ENCODE peak calls at places on chromosomes 6 and 20, in ten cellular contexts. U, L, E, Y, Q, M, O, S, Z and J are unnamed samples.

GRCh38 chr6:152952045-152952444 is 30.8 kb downstream of the FBXO5 start:
- DNase-seq in U (peak), L (no peak), E (peak), Y (no peak), Q (no peak), M (no peak), O (no peak), S (no peak), Z (no peak), J (no peak)

GRCh38 chr6:107973594-107973993 is 15.6 kb upstream of the SEC63 start:
- DNase-seq in U (no peak), L (no peak), E (no peak), Y (no peak), Q (no peak), M (no peak), O (no peak), S (no peak), Z (no peak), J (no peak)

GRCh38 chr6:14959324-14959885 is 286.5 kb upstream of the JARID2 start:
- DNase-seq in U (no peak), L (no peak), E (no peak), Y (no peak), Q (no peak), M (no peak), O (no peak), S (no peak), Z (no peak), J (no peak)

GRCh38 chr6:106519460-106520394 is 109.6 kb downstream of the RTN4IP1 start:
- DNase-seq in U (peak), L (peak), E (peak), Y (peak), Q (peak), M (no peak), O (peak), S (peak), Z (peak), J (peak)

GRCh38 chr6:112279044-112279916 is 24.9 kb upstream of the LAMA4 start:
- DNase-seq in U (no peak), L (no peak), E (peak), Y (no peak), Q (no peak), M (no peak), O (no peak), S (no peak), Z (no peak), J (no peak)

GRCh38 chr6:37099442-37099841 is 70.5 kb upstream of the PIM1 start:
- DNase-seq in U (peak), L (no peak), E (no peak), Y (no peak), Q (no peak), M (no peak), O (no peak), S (no peak), Z (peak), J (no peak)

GRCh38 chr6:11580686-11581085 is 43.1 kb downstream of the TMEM170B start:
- DNase-seq in U (no peak), L (no peak), E (no peak), Y (no peak), Q (no peak), M (no peak), O (no peak), S (no peak), Z (no peak), J (no peak)

GRCh38 chr6:79089552-79090404 is 11.7 kb upstream of the PHIP start:
- DNase-seq in U (no peak), L (no peak), E (no peak), Y (no peak), Q (no peak), M (no peak), O (no peak), S (no peak), Z (no peak), J (no peak)

GRCh38 chr20:51034988-51035656 is 12.2 kb upstream of the KCNG1 start:
- DNase-seq in U (no peak), L (no peak), E (no peak), Y (no peak), Q (no peak), M (no peak), O (no peak), S (no peak), Z (no peak), J (no peak)

GRCh38 chr6:36927114-36927513 is 27.4 kb upstream of the PI16 start:
- DNase-seq in U (no peak), L (no peak), E (no peak), Y (no peak), Q (no peak), M (no peak), O (no peak), S (no peak), Z (no peak), J (no peak)

GRCh38 chr6:118786696-118787453 is 107.1 kb upstream of the ASF1A start:
- DNase-seq in U (no peak), L (no peak), E (no peak), Y (no peak), Q (no peak), M (no peak), O (no peak), S (no peak), Z (no peak), J (no peak)